ENCODE peak calls at places on chromosomes 13 and 19, in five cellular contexts. G is gastrocnemius medialis; A is pancreas; K is CD4-positive, CD25-positive, alpha-beta regulatory T cell; B is AG04450. H is an unnamed sample.

GRCh38 chr19:47363758-47364529 is 14.8 kb downstream of the DHX34 start:
- DNase-seq in G (no peak), A (no peak), K (no peak), B (no peak), H (peak)

GRCh38 chr19:54206030-54206830 is 5.6 kb downstream of the RPS9 start:
- DNase-seq in G (no peak), A (no peak), K (no peak), B (no peak), H (no peak)

GRCh38 chr19:16518061-16518460 is 21.9 kb downstream of the C19orf44 start:
- DNase-seq in G (no peak), A (no peak), K (no peak), B (no peak), H (no peak)

GRCh38 chr13:52127378-52127777 is 1.5 kb downstream of the NEK5 start:
- DNase-seq in G (no peak), A (no peak), K (no peak), B (no peak), H (no peak)

GRCh38 chr13:25882732-25883357 is 169.0 kb downstream of the SHISA2 start:
- DNase-seq in G (no peak), A (no peak), K (no peak), B (no peak), H (no peak)

GRCh38 chr13:72677431-72677830 is 50.0 kb downstream of the MZT1 start:
- DNase-seq in G (no peak), A (no peak), K (no peak), B (no peak), H (no peak)

GRCh38 chr13:49533586-49534269 is 38.0 kb downstream of the PHF11 start:
- DNase-seq in G (no peak), A (no peak), K (no peak), B (no peak), H (no peak)

GRCh38 chr13:30346159-30346788 is 38.9 kb upstream of the KATNAL1 start:
- DNase-seq in G (no peak), A (no peak), K (peak), B (no peak), H (no peak)

GRCh38 chr13:35724480-35724879 is 248.0 kb upstream of the MAB21L1 start:
- DNase-seq in G (no peak), A (no peak), K (no peak), B (no peak), H (no peak)

GRCh38 chr19:7595466-7596133 is at the start of gene CAMSAP3:
- DNase-seq in G (no peak), A (peak), K (no peak), B (no peak), H (no peak)

GRCh38 chr13:112770504-112770903 is 80.7 kb downstream of the ATP11A start:
- DNase-seq in G (no peak), A (no peak), K (no peak), B (no peak), H (no peak)

GRCh38 chr19:35120492-35120891 is 4.9 kb downstream of the FXYD3 start:
- DNase-seq in G (no peak), A (no peak), K (no peak), B (no peak), H (no peak)

GRCh38 chr19:3995619-3996018 is 10.4 kb upstream of the EEF2 start:
- DNase-seq in G (no peak), A (no peak), K (no peak), B (no peak), H (no peak)

GRCh38 chr19:11699931-11700794 is 38.6 kb downstream of the ZNF823 start:
- DNase-seq in G (no peak), A (no peak), K (peak), B (peak), H (peak)

GRCh38 chr19:55549500-55550320 is 4.4 kb upstream of the SBK3 start:
- DNase-seq in G (peak), A (no peak), K (no peak), B (peak), H (no peak)

GRCh38 chr13:103663996-103664395 is 597.8 kb upstream of the SLC10A2 start:
- DNase-seq in G (no peak), A (no peak), K (no peak), B (no peak), H (no peak)

GRCh38 chr19:15115080-15115479 is 7.9 kb downstream of the SYDE1 start:
- DNase-seq in G (peak), A (no peak), K (no peak), B (no peak), H (peak)

GRCh38 chr19:19113040-19113541 is 25.2 kb downstream of the TMEM161A start:
- DNase-seq in G (no peak), A (no peak), K (no peak), B (peak), H (peak)

GRCh38 chr19:32404939-32405430 is 585 bp upstream of the DPY19L3 start:
- DNase-seq in G (peak), A (peak), K (no peak), B (no peak), H (peak)

GRCh38 chr19:30781519-30781918 is 409.3 kb downstream of the ZNF536 start:
- DNase-seq in G (no peak), A (no peak), K (no peak), B (no peak), H (no peak)

GRCh38 chr13:59112375-59112774 is 1051.4 kb downstream of the DIAPH3 start:
- DNase-seq in G (no peak), A (no peak), K (no peak), B (peak), H (no peak)

GRCh38 chr13:70391678-70392077 is 283.4 kb upstream of the KLHL1 start:
- DNase-seq in G (no peak), A (peak), K (no peak), B (no peak), H (no peak)

GRCh38 chr13:102846261-102847015 is 606 bp downstream of the ERCC5 start:
- DNase-seq in G (no peak), A (no peak), K (peak), B (no peak), H (peak)

GRCh38 chr19:19591133-19591825 is 27.2 kb downstream of the PBX4 start:
- DNase-seq in G (no peak), A (no peak), K (peak), B (peak), H (peak)

GRCh38 chr13:29573190-29573589 is 22.3 kb downstream of the SLC7A1 start:
- DNase-seq in G (peak), A (no peak), K (no peak), B (no peak), H (peak)

GRCh38 chr19:46630806-46631205 is 5.2 kb downstream of the GNG8 start:
- DNase-seq in G (no peak), A (no peak), K (no peak), B (no peak), H (no peak)

GRCh38 chr13:51235186-51235585 is 13.0 kb downstream of the FAM124A start:
- DNase-seq in G (no peak), A (no peak), K (no peak), B (no peak), H (no peak)

GRCh38 chr19:55544014-55544413 is 1.3 kb downstream of the SBK3 start:
- DNase-seq in G (no peak), A (no peak), K (no peak), B (no peak), H (no peak)

GRCh38 chr13:113103646-113104045 is 1.9 kb upstream of the F7 start:
- DNase-seq in G (no peak), A (no peak), K (no peak), B (no peak), H (no peak)

GRCh38 chr19:16951529-16951928 is 62.7 kb downstream of the F2RL3 start:
- DNase-seq in G (no peak), A (no peak), K (no peak), B (no peak), H (no peak)

GRCh38 chr19:51372649-51373504 is at the start of gene NKG7:
- DNase-seq in G (no peak), A (no peak), K (peak), B (no peak), H (no peak)

GRCh38 chr13:23159205-23159586 is 21.6 kb upstream of the SGCG start:
- DNase-seq in G (no peak), A (no peak), K (no peak), B (no peak), H (peak)

GRCh38 chr19:17988161-17988560 is 19.8 kb upstream of the ARRDC2 start:
- DNase-seq in G (no peak), A (no peak), K (no peak), B (no peak), H (no peak)

GRCh38 chr19:17989425-17990094 is 18.4 kb upstream of the ARRDC2 start:
- DNase-seq in G (no peak), A (no peak), K (no peak), B (no peak), H (no peak)

GRCh38 chr19:17996826-17997316 is 11.1 kb upstream of the ARRDC2 start:
- DNase-seq in G (peak), A (peak), K (peak), B (peak), H (peak)

GRCh38 chr19:17997969-17998826 is 9.8 kb upstream of the ARRDC2 start:
- DNase-seq in G (no peak), A (no peak), K (no peak), B (no peak), H (no peak)

GRCh38 chr19:17993076-17993813 is 14.7 kb upstream of the ARRDC2 start:
- DNase-seq in G (no peak), A (no peak), K (no peak), B (no peak), H (no peak)
- H3K4me3 ChIP-seq in G (no peak), A (no peak), K (no peak), B (no peak), H (no peak)

GRCh38 chr13:20713751-20714150 is 10.3 kb downstream of the IL17D start:
- DNase-seq in G (no peak), A (no peak), K (no peak), B (no peak), H (peak)
- H3K27ac ChIP-seq in G (peak), A (no peak), K (no peak), B (peak), H (no peak)

DNA sequence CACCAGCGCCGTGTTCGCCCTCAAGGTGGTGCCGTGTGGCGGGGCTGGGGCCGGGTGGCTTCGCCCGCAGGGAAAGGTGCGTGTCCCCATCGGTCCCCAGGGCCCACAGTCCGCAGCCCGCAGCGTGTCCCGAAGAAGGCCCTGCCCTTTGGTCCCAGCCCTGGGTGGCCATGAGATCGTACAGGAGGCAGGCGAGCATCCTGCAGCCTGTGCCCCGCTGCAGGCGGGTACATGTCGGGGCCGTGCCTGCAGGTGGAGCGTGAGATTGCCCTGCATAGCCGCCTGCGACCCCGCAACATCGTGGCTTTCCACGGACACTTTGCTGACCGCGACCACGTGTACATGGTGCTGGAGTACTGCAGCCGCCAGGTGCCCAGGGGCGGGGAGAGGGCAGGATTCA is 1.5 kb downstream of the PLK5 start:
- DNase-seq in G (no peak), A (no peak), K (no peak), B (no peak), H (no peak)
- H3K4me3 ChIP-seq in G (no peak), A (no peak), K (no peak), B (no peak), H (no peak)

GRCh38 chr19:42473686-42474085 is 30.9 kb upstream of the CXCL17 start:
- DNase-seq in G (no peak), A (no peak), K (no peak), B (no peak), H (no peak)
- H3K27ac ChIP-seq in G (no peak), A (no peak), K (no peak), B (no peak), H (no peak)

GRCh38 chr19:13985771-13986347 is 20.3 kb downstream of the RFX1 start:
- DNase-seq in G (no peak), A (no peak), K (no peak), B (no peak), H (no peak)

GRCh38 chr19:13984186-13984585 is 21.9 kb downstream of the RFX1 start:
- DNase-seq in G (no peak), A (no peak), K (no peak), B (no peak), H (no peak)

GRCh38 chr19:13987101-13987890 is 18.8 kb downstream of the RFX1 start:
- DNase-seq in G (peak), A (no peak), K (no peak), B (no peak), H (no peak)

GRCh38 chr19:13984875-13985741 is 21.0 kb downstream of the RFX1 start:
- DNase-seq in G (no peak), A (no peak), K (no peak), B (no peak), H (no peak)

DNA sequence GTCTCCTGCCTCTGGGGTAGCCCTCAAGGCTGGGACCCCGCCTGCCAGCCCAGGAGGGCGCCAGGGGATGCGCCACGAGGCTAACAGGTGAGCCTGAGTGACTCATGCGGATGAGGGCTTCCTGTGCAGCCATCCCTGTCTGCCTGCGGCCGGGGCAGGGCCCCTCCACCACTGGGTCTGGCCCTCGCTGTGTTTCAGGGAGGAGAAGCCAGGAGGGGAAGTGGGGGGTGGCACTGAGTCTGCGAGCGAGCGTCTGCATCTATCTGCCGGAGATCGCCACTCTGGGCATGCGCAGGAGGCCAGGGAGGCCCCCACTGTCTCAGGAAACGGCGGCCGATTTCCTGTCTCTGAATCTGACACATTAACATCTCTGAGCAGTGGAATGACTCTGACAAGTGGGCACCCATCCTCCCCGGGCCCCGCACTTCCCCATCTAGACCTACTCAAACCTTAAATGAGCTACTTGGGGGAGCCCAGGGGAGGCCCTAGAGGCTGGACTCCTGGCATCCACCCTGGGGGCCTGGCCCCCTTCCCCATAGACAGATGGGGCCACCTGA is 19.7 kb downstream of the RFX1 start:
- DNase-seq in G (peak), A (no peak), K (peak), B (peak), H (peak)
- H3K4me3 ChIP-seq in G (peak), A (no peak), K (peak), B (peak), H (no peak)

GRCh38 chr13:40635315-40635995 is 31.0 kb downstream of the FOXO1 start:
- DNase-seq in G (no peak), A (no peak), K (no peak), B (no peak), H (no peak)

GRCh38 chr13:40639226-40639681 is 27.2 kb downstream of the FOXO1 start:
- DNase-seq in G (peak), A (no peak), K (no peak), B (no peak), H (peak)

GRCh38 chr13:40640845-40641458 is 25.5 kb downstream of the FOXO1 start:
- DNase-seq in G (no peak), A (no peak), K (peak), B (no peak), H (no peak)

GRCh38 chr13:40640202-40640601 is 26.2 kb downstream of the FOXO1 start:
- DNase-seq in G (no peak), A (no peak), K (peak), B (no peak), H (no peak)

GRCh38 chr13:40637644-40638043 is 28.8 kb downstream of the FOXO1 start:
- DNase-seq in G (no peak), A (no peak), K (no peak), B (no peak), H (no peak)
- H3K27ac ChIP-seq in G (peak), A (no peak), K (no peak), B (no peak), H (peak)

DNA sequence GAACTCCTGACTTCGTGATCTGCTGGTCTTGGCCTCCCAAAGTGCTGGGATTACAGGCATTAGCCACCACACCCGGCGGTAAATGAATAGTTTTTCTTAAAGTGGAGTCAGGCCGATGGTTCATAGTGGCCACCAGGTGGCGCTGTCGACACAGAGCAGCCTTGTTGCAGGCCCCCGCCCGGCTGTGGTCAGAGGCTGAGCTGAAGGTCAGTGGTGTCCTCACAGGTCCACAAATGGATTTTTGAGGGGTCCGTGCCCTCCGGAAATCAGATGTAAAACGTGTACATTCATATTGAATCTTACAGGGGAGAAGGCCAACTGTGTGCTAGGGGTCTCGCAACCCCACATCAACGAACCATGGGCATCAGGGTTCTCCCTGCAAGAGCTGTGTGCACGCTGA is 13.4 kb upstream of the WDR18 start:
- DNase-seq in G (no peak), A (peak), K (no peak), B (no peak), H (peak)
- H3K4me3 ChIP-seq in G (no peak), A (no peak), K (no peak), B (no peak), H (no peak)

GRCh38 chr19:41016488-41017071 is 25.5 kb downstream of the CYP2B6 start:
- DNase-seq in G (no peak), A (no peak), K (no peak), B (no peak), H (no peak)
- H3K27ac ChIP-seq in G (no peak), A (no peak), K (no peak), B (no peak), H (no peak)

GRCh38 chr13:37868691-37869505 is 674 bp downstream of the TRPC4 start:
- DNase-seq in G (no peak), A (no peak), K (no peak), B (no peak), H (peak)

GRCh38 chr13:37869506-37869755 is 141 bp downstream of the TRPC4 start:
- DNase-seq in G (no peak), A (no peak), K (no peak), B (no peak), H (peak)

GRCh38 chr13:37870489-37870845 is 895 bp upstream of the TRPC4 start:
- DNase-seq in G (no peak), A (no peak), K (no peak), B (no peak), H (no peak)

GRCh38 chr13:37870895-37871550 is 1.5 kb upstream of the TRPC4 start:
- DNase-seq in G (no peak), A (no peak), K (no peak), B (no peak), H (peak)

GRCh38 chr13:37869756-37870488 is at the start of gene TRPC4:
- DNase-seq in G (no peak), A (peak), K (no peak), B (no peak), H (peak)
- H3K4me3 ChIP-seq in G (peak), A (peak), K (no peak), B (peak), H (peak)

DNA sequence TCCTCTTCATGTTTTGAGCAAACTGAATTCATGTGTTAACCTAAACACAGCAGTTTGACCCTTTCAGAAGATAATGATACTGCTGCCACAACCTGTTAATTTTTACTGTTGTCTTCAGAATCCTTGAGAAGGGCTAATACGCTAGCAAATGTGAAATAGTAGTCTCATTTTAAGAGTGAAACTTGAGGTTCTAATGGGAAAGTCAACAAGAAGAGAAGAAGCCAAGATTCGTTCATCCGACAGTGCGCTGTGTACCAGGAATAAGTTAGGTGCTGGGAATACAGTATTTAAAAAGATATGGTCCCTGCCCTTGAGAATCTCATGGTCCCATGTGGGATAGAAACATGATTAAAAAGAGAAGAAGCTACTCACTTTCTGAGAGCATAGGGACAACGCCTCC is 134.4 kb downstream of the KL start:
- DNase-seq in G (no peak), A (no peak), K (no peak), B (no peak), H (no peak)
- H3K27ac ChIP-seq in G (no peak), A (no peak), K (no peak), B (no peak), H (no peak)